ENCODE peak calls at places on chromosome 6, in ten cellular contexts. One of them, this sample, is unnamed.

GRCh38 chr6:145135702-145136101 is 599.6 kb downstream of the EPM2A start:
- DNase-seq in activated naive CD8-positive, alpha-beta T cell treated with anti-CD3 and anti-CD28 coated beads, Interleukin-2, amount 50 U/mL, for 16 hours: no peak
- DNase-seq in DMS153: no peak
- DNase-seq in renal cortical epithelial cell: no peak
- DNase-seq in mammary epithelial cell: no peak
- DNase-seq in ELR: no peak
- DNase-seq in neural crest cell: no peak
- DNase-seq in stomach: no peak
- DNase-seq in Right ventricle myocardium inferior: no peak
- DNase-seq in activated CD4-positive, CD25-positive, alpha-beta regulatory T cell treated with anti-CD3 and anti-CD28 coated beads, Interleukin-2, amount 50 U/mL, for 72 hours: no peak
- DNase-seq in this sample: no peak

GRCh38 chr6:6875818-6876470 is 231.8 kb upstream of the RREB1 start:
- DNase-seq in activated naive CD8-positive, alpha-beta T cell treated with anti-CD3 and anti-CD28 coated beads, Interleukin-2, amount 50 U/mL, for 16 hours: no peak
- DNase-seq in DMS153: no peak
- DNase-seq in renal cortical epithelial cell: peak
- DNase-seq in mammary epithelial cell: peak
- DNase-seq in ELR: peak
- DNase-seq in neural crest cell: no peak
- DNase-seq in stomach: no peak
- DNase-seq in Right ventricle myocardium inferior: no peak
- DNase-seq in activated CD4-positive, CD25-positive, alpha-beta regulatory T cell treated with anti-CD3 and anti-CD28 coated beads, Interleukin-2, amount 50 U/mL, for 72 hours: no peak
- DNase-seq in this sample: no peak

GRCh38 chr6:142744836-142745235 is 200.1 kb downstream of the HIVEP2 start:
- DNase-seq in activated naive CD8-positive, alpha-beta T cell treated with anti-CD3 and anti-CD28 coated beads, Interleukin-2, amount 50 U/mL, for 16 hours: no peak
- DNase-seq in DMS153: no peak
- DNase-seq in renal cortical epithelial cell: peak
- DNase-seq in mammary epithelial cell: peak
- DNase-seq in ELR: peak
- DNase-seq in neural crest cell: no peak
- DNase-seq in stomach: no peak
- DNase-seq in Right ventricle myocardium inferior: no peak
- DNase-seq in activated CD4-positive, CD25-positive, alpha-beta regulatory T cell treated with anti-CD3 and anti-CD28 coated beads, Interleukin-2, amount 50 U/mL, for 72 hours: no peak
- DNase-seq in this sample: no peak

GRCh38 chr6:43966806-43967575 is 160.3 kb downstream of the MRPL14 start:
- DNase-seq in activated naive CD8-positive, alpha-beta T cell treated with anti-CD3 and anti-CD28 coated beads, Interleukin-2, amount 50 U/mL, for 16 hours: no peak
- DNase-seq in DMS153: no peak
- DNase-seq in renal cortical epithelial cell: no peak
- DNase-seq in mammary epithelial cell: no peak
- DNase-seq in ELR: no peak
- DNase-seq in neural crest cell: no peak
- DNase-seq in stomach: no peak
- DNase-seq in Right ventricle myocardium inferior: no peak
- DNase-seq in activated CD4-positive, CD25-positive, alpha-beta regulatory T cell treated with anti-CD3 and anti-CD28 coated beads, Interleukin-2, amount 50 U/mL, for 72 hours: no peak
- DNase-seq in this sample: no peak

GRCh38 chr6:125512621-125513020 is 210.9 kb upstream of the HDDC2 start:
- DNase-seq in activated naive CD8-positive, alpha-beta T cell treated with anti-CD3 and anti-CD28 coated beads, Interleukin-2, amount 50 U/mL, for 16 hours: no peak
- DNase-seq in DMS153: peak
- DNase-seq in renal cortical epithelial cell: peak
- DNase-seq in mammary epithelial cell: peak
- DNase-seq in ELR: peak
- DNase-seq in neural crest cell: no peak
- DNase-seq in stomach: no peak
- DNase-seq in Right ventricle myocardium inferior: no peak
- DNase-seq in activated CD4-positive, CD25-positive, alpha-beta regulatory T cell treated with anti-CD3 and anti-CD28 coated beads, Interleukin-2, amount 50 U/mL, for 72 hours: no peak
- DNase-seq in this sample: no peak

GRCh38 chr6:139602577-139602976 is 228.1 kb upstream of the CITED2 start:
- DNase-seq in activated naive CD8-positive, alpha-beta T cell treated with anti-CD3 and anti-CD28 coated beads, Interleukin-2, amount 50 U/mL, for 16 hours: no peak
- DNase-seq in DMS153: no peak
- DNase-seq in renal cortical epithelial cell: no peak
- DNase-seq in mammary epithelial cell: no peak
- DNase-seq in ELR: no peak
- DNase-seq in neural crest cell: no peak
- DNase-seq in stomach: no peak
- DNase-seq in Right ventricle myocardium inferior: no peak
- DNase-seq in activated CD4-positive, CD25-positive, alpha-beta regulatory T cell treated with anti-CD3 and anti-CD28 coated beads, Interleukin-2, amount 50 U/mL, for 72 hours: no peak
- DNase-seq in this sample: no peak

GRCh38 chr6:89313006-89313405 is 2.1 kb downstream of the GABRR2 start:
- DNase-seq in activated naive CD8-positive, alpha-beta T cell treated with anti-CD3 and anti-CD28 coated beads, Interleukin-2, amount 50 U/mL, for 16 hours: no peak
- DNase-seq in DMS153: no peak
- DNase-seq in renal cortical epithelial cell: peak
- DNase-seq in mammary epithelial cell: peak
- DNase-seq in ELR: peak
- DNase-seq in neural crest cell: no peak
- DNase-seq in stomach: no peak
- DNase-seq in Right ventricle myocardium inferior: no peak
- DNase-seq in activated CD4-positive, CD25-positive, alpha-beta regulatory T cell treated with anti-CD3 and anti-CD28 coated beads, Interleukin-2, amount 50 U/mL, for 72 hours: no peak
- DNase-seq in this sample: no peak

GRCh38 chr6:37344308-37344707 is 9.5 kb upstream of the RNF8 start:
- DNase-seq in activated naive CD8-positive, alpha-beta T cell treated with anti-CD3 and anti-CD28 coated beads, Interleukin-2, amount 50 U/mL, for 16 hours: no peak
- DNase-seq in DMS153: no peak
- DNase-seq in renal cortical epithelial cell: no peak
- DNase-seq in mammary epithelial cell: no peak
- DNase-seq in ELR: no peak
- DNase-seq in neural crest cell: no peak
- DNase-seq in stomach: no peak
- DNase-seq in Right ventricle myocardium inferior: no peak
- DNase-seq in activated CD4-positive, CD25-positive, alpha-beta regulatory T cell treated with anti-CD3 and anti-CD28 coated beads, Interleukin-2, amount 50 U/mL, for 72 hours: no peak
- DNase-seq in this sample: no peak

GRCh38 chr6:148502083-148502772 is 159.6 kb downstream of the SASH1 start:
- DNase-seq in activated naive CD8-positive, alpha-beta T cell treated with anti-CD3 and anti-CD28 coated beads, Interleukin-2, amount 50 U/mL, for 16 hours: no peak
- DNase-seq in DMS153: no peak
- DNase-seq in renal cortical epithelial cell: no peak
- DNase-seq in mammary epithelial cell: no peak
- DNase-seq in ELR: peak
- DNase-seq in neural crest cell: no peak
- DNase-seq in stomach: no peak
- DNase-seq in Right ventricle myocardium inferior: peak
- DNase-seq in activated CD4-positive, CD25-positive, alpha-beta regulatory T cell treated with anti-CD3 and anti-CD28 coated beads, Interleukin-2, amount 50 U/mL, for 72 hours: no peak
- DNase-seq in this sample: no peak

GRCh38 chr6:147808631-147809030 is 300.1 kb downstream of the SAMD5 start:
- DNase-seq in activated naive CD8-positive, alpha-beta T cell treated with anti-CD3 and anti-CD28 coated beads, Interleukin-2, amount 50 U/mL, for 16 hours: no peak
- DNase-seq in DMS153: no peak
- DNase-seq in renal cortical epithelial cell: no peak
- DNase-seq in mammary epithelial cell: no peak
- DNase-seq in ELR: no peak
- DNase-seq in neural crest cell: no peak
- DNase-seq in stomach: no peak
- DNase-seq in Right ventricle myocardium inferior: no peak
- DNase-seq in activated CD4-positive, CD25-positive, alpha-beta regulatory T cell treated with anti-CD3 and anti-CD28 coated beads, Interleukin-2, amount 50 U/mL, for 72 hours: no peak
- DNase-seq in this sample: no peak